ENCODE peak calls at places on chromosomes 2 and 18, in ten cellular contexts. R is GM13977, N is SK-N-SH, P is left ventricle myocardium inferior, I is psoas muscle, T is glutamatergic neuron, G is HepG2, B is AG10803, Y is HFFc6, E is epithelial cell of esophagus. K is an unnamed sample.

GRCh38 chr2:226796012-226796839 is 3.4 kb downstream of the IRS1 start:
- DNase-seq in R (no peak), N (no peak), P (peak), I (peak), T (peak), G (no peak), B (peak), Y (no peak), E (peak), K (no peak)

GRCh38 chr18:54506516-54507261 is 84.4 kb upstream of the DYNAP start:
- DNase-seq in R (no peak), N (no peak), P (no peak), I (no peak), T (no peak), G (no peak), B (no peak), Y (no peak), E (no peak), K (no peak)

GRCh38 chr2:57936216-57936615 is 110.4 kb upstream of the VRK2 start:
- DNase-seq in R (no peak), N (no peak), P (no peak), I (no peak), T (no peak), G (no peak), B (peak), Y (peak), E (peak), K (no peak)

GRCh38 chr2:150587547-150588209 is 100.2 kb upstream of the RND3 start:
- DNase-seq in R (no peak), N (no peak), P (no peak), I (no peak), T (no peak), G (no peak), B (peak), Y (peak), E (no peak), K (no peak)

GRCh38 chr2:86235196-86235980 is 36.1 kb downstream of the MRPL35 start:
- DNase-seq in R (no peak), N (no peak), P (no peak), I (no peak), T (no peak), G (peak), B (no peak), Y (no peak), E (no peak), K (no peak)

GRCh38 chr2:191690327-191690726 is 12.4 kb downstream of the NABP1 start:
- DNase-seq in R (no peak), N (no peak), P (no peak), I (no peak), T (no peak), G (no peak), B (no peak), Y (no peak), E (no peak), K (no peak)

GRCh38 chr2:15506231-15506819 is 54.8 kb downstream of the NBAS start:
- DNase-seq in R (no peak), N (no peak), P (no peak), I (no peak), T (no peak), G (no peak), B (peak), Y (no peak), E (no peak), K (no peak)

GRCh38 chr2:164178835-164179470 is 442.3 kb downstream of the GRB14 start:
- DNase-seq in R (no peak), N (no peak), P (no peak), I (no peak), T (no peak), G (no peak), B (peak), Y (no peak), E (peak), K (no peak)

GRCh38 chr18:48308027-48308635 is 101.1 kb downstream of the ZBTB7C start:
- DNase-seq in R (no peak), N (no peak), P (no peak), I (no peak), T (no peak), G (no peak), B (no peak), Y (no peak), E (peak), K (no peak)

GRCh38 chr2:30225131-30225762 is 6.1 kb upstream of the LBH start:
- DNase-seq in R (peak), N (no peak), P (no peak), I (no peak), T (no peak), G (no peak), B (peak), Y (peak), E (no peak), K (no peak)

GRCh38 chr2:68125821-68126220 is 31.9 kb upstream of the PNO1 start:
- DNase-seq in R (no peak), N (no peak), P (no peak), I (no peak), T (no peak), G (no peak), B (peak), Y (no peak), E (no peak), K (no peak)

GRCh38 chr18:59570101-59570875 is 126.9 kb downstream of the CCBE1 start:
- DNase-seq in R (no peak), N (no peak), P (no peak), I (no peak), T (peak), G (no peak), B (no peak), Y (no peak), E (no peak), K (no peak)

GRCh38 chr2:64204006-64204632 is 59.9 kb upstream of the PELI1 start:
- DNase-seq in R (peak), N (no peak), P (peak), I (no peak), T (no peak), G (no peak), B (peak), Y (peak), E (peak), K (peak)

GRCh38 chr2:203376173-203376572 is 48.0 kb downstream of the ABI2 start:
- DNase-seq in R (no peak), N (no peak), P (no peak), I (no peak), T (no peak), G (no peak), B (no peak), Y (no peak), E (no peak), K (no peak)

GRCh38 chr2:105746177-105747080 is 1.7 kb downstream of the NCK2 start:
- DNase-seq in R (peak), N (peak), P (peak), I (no peak), T (peak), G (peak), B (no peak), Y (no peak), E (peak), K (peak)

GRCh38 chr2:189799531-189799930 is 15.3 kb downstream of the PMS1 start:
- DNase-seq in R (no peak), N (no peak), P (no peak), I (no peak), T (no peak), G (no peak), B (peak), Y (peak), E (peak), K (no peak)

GRCh38 chr18:47184419-47185050 is 8.4 kb upstream of the IER3IP1 start:
- DNase-seq in R (no peak), N (no peak), P (no peak), I (no peak), T (no peak), G (peak), B (peak), Y (peak), E (peak), K (no peak)

GRCh38 chr2:191611614-191612013 is 66.3 kb upstream of the NABP1 start:
- DNase-seq in R (peak), N (no peak), P (no peak), I (no peak), T (no peak), G (no peak), B (no peak), Y (no peak), E (no peak), K (peak)

GRCh38 chr2:162293122-162293781 is 25.2 kb downstream of the IFIH1 start:
- DNase-seq in R (no peak), N (no peak), P (no peak), I (no peak), T (no peak), G (no peak), B (peak), Y (no peak), E (peak), K (no peak)

GRCh38 chr2:2720351-2720750 is 389.3 kb upstream of the MYT1L start:
- DNase-seq in R (no peak), N (no peak), P (no peak), I (no peak), T (no peak), G (no peak), B (no peak), Y (no peak), E (no peak), K (no peak)

GRCh38 chr2:89767581-89768435 is 1076.3 kb downstream of the RPIA start:
- DNase-seq in R (no peak), N (peak), P (peak), I (peak), T (no peak), G (no peak), B (no peak), Y (no peak), E (no peak), K (no peak)

GRCh38 chr2:45945182-45945779 is 293.8 kb downstream of the PRKCE start:
- DNase-seq in R (no peak), N (no peak), P (no peak), I (no peak), T (no peak), G (no peak), B (no peak), Y (no peak), E (no peak), K (no peak)

GRCh38 chr2:45946023-45946422 is 294.5 kb downstream of the PRKCE start:
- DNase-seq in R (no peak), N (no peak), P (no peak), I (no peak), T (no peak), G (no peak), B (peak), Y (peak), E (peak), K (no peak)

GRCh38 chr2:45944075-45944474 is 292.6 kb downstream of the PRKCE start:
- DNase-seq in R (no peak), N (no peak), P (no peak), I (no peak), T (no peak), G (no peak), B (peak), Y (peak), E (peak), K (no peak)

GRCh38 chr2:45941758-45942738 is 290.6 kb downstream of the PRKCE start:
- DNase-seq in R (no peak), N (no peak), P (no peak), I (no peak), T (no peak), G (no peak), B (peak), Y (no peak), E (no peak), K (no peak)

DNA sequence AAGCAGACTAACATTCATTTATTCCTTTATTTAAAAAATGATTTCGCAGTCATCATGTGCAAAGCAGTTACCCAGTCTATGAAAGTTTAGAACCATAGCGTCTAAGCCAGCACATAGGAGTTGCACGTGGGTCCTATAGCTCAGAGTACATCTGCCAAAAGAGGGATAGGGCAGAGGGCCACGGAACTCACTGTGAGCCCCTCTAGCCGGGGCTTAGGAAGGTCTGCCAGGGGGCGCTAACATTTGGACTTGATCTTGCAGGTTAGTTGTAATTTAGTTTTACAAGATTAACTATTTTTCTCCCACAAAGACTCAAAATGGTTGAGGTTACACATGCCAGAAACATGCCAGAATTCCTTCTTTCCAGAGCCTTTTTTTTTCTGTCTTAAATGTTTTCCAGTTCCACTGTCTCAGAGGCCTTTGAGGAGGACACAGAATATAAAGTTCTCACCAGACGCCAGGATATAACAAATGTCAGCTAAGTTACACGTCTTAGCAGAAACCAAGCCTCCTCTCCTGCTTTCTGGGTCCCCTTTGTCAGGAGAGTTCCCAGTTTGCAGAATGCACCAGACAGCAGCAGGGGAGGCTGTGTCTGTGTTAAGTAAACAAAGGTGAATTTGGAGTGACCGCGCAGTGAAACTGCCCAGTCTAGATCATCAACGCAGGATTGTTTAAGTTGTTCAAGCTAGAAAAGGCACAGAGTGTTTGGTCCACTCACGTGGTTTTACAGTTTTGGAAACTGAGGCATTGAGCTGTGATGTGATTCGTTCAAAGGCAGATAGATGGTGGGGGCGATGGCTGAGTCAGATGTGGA is 292.0 kb downstream of the PRKCE start:
- DNase-seq in R (no peak), N (no peak), P (no peak), I (no peak), T (no peak), G (no peak), B (peak), Y (no peak), E (no peak), K (no peak)
- TF ChIP-seq CTCF in R (no peak), N (peak), P (no peak), I (no peak), T (no peak), G (no peak), B (peak), Y (peak), E (no peak), K (no peak)

DNA sequence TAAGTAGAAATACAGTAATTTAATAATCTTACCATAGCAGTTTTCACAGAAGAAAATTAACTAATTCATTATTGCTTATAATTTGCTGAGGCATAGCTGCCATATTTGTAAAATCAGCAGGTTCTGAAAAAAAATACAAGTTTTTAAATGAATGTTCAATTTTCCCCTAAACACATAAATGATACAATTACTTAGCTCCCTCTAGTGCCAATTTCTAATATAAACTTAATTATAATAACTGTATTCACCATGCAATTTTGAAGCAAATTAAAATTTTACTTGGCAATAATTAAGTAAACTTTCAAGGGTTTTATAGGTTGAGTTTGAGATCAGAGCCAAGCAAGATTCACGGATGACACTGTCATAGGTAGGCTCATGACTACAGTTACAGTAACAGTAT is 1321.6 kb upstream of the ACVR2A start:
- DNase-seq in R (no peak), N (no peak), P (no peak), I (no peak), T (no peak), G (no peak), B (peak), Y (no peak), E (peak), K (no peak)
- TF ChIP-seq CTCF in R (no peak), N (peak), P (peak), I (no peak), T (peak), G (no peak), B (peak), Y (peak), E (peak), K (no peak)

GRCh38 chr2:223096571-223096970 is 44.6 kb downstream of the KCNE4 start:
- DNase-seq in R (no peak), N (no peak), P (no peak), I (no peak), T (no peak), G (no peak), B (no peak), Y (no peak), E (no peak), K (no peak)
- TF ChIP-seq CTCF in R (no peak), N (no peak), P (no peak), I (no peak), T (no peak), G (no peak), B (no peak), Y (no peak), E (no peak), K (no peak)

GRCh38 chr18:79429381-79429780 is 33.7 kb downstream of the NFATC1 start:
- DNase-seq in R (no peak), N (no peak), P (no peak), I (no peak), T (no peak), G (no peak), B (no peak), Y (no peak), E (no peak), K (no peak)

GRCh38 chr18:79433431-79433830 is 37.7 kb downstream of the NFATC1 start:
- DNase-seq in R (no peak), N (no peak), P (no peak), I (no peak), T (no peak), G (no peak), B (no peak), Y (no peak), E (no peak), K (no peak)

GRCh38 chr18:79429785-79430281 is 34.1 kb downstream of the NFATC1 start:
- DNase-seq in R (no peak), N (no peak), P (no peak), I (no peak), T (no peak), G (no peak), B (no peak), Y (no peak), E (no peak), K (no peak)

GRCh38 chr18:79434611-79435010 is 38.9 kb downstream of the NFATC1 start:
- DNase-seq in R (no peak), N (no peak), P (no peak), I (no peak), T (no peak), G (no peak), B (no peak), Y (no peak), E (no peak), K (no peak)

DNA sequence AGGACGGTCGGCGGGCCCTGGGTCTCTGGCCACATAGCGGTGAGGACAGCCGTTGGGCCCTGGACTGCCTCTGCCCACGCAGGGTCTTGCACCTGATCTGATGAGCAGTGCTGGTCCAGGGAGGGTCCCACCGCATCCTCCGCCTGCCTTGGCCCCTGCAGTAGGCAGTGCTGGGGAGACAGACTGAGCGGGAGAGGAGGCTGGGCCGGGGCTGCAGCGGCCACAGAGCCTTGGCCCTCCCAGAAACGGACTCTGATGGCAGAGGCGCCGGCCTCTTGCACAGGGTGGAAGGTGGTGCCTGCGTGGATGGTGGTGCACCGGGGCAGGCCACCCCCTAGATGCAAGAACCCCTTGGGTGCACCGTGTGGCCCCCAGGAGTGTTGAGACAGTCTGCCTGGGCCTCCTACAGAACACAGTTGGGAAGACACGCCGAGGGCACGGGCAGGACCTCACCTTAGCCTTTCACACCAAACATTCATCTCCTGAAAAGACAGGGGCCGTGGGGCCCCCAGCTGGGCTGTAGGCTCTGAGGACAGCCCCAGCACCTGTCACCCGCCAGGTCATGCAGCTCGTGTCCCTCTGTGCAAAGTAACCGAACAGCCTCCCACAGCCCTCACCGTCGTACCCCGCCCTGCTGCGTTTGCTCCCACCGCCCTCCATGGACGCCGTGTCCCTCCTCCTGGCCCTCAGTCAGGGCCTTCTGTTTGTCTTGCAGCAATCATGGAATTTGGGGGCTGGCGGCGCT is 36.8 kb downstream of the NFATC1 start:
- DNase-seq in R (no peak), N (no peak), P (no peak), I (no peak), T (no peak), G (no peak), B (no peak), Y (no peak), E (no peak), K (no peak)
- TF ChIP-seq CTCF in R (no peak), N (no peak), P (no peak), I (no peak), T (no peak), G (no peak), B (no peak), Y (no peak), E (no peak), K (no peak)

GRCh38 chr18:74564012-74564411 is 29.7 kb downstream of the CNDP1 start:
- DNase-seq in R (no peak), N (no peak), P (no peak), I (no peak), T (no peak), G (no peak), B (no peak), Y (no peak), E (no peak), K (no peak)

GRCh38 chr18:74569401-74569800 is 28.3 kb upstream of the ZNF407 start:
- DNase-seq in R (no peak), N (no peak), P (no peak), I (no peak), T (no peak), G (no peak), B (no peak), Y (no peak), E (no peak), K (no peak)

GRCh38 chr18:74571895-74572680 is 25.6 kb upstream of the ZNF407 start:
- DNase-seq in R (no peak), N (no peak), P (peak), I (no peak), T (no peak), G (no peak), B (no peak), Y (no peak), E (no peak), K (no peak)

GRCh38 chr18:74570266-74570665 is 27.4 kb upstream of the ZNF407 start:
- DNase-seq in R (no peak), N (no peak), P (no peak), I (no peak), T (no peak), G (no peak), B (no peak), Y (no peak), E (no peak), K (no peak)

GRCh38 chr18:74567805-74568204 is 29.9 kb upstream of the ZNF407 start:
- DNase-seq in R (no peak), N (no peak), P (no peak), I (no peak), T (no peak), G (no peak), B (no peak), Y (no peak), E (no peak), K (no peak)
- TF ChIP-seq CTCF in R (no peak), N (no peak), P (no peak), I (no peak), T (no peak), G (peak), B (no peak), Y (no peak), E (no peak), K (peak)

GRCh38 chr2:241190291-241190981 is 2.0 kb downstream of the ANO7 start:
- DNase-seq in R (no peak), N (peak), P (no peak), I (no peak), T (no peak), G (peak), B (no peak), Y (no peak), E (no peak), K (no peak)

GRCh38 chr2:241193276-241193675 is 4.8 kb downstream of the ANO7 start:
- DNase-seq in R (no peak), N (no peak), P (no peak), I (no peak), T (no peak), G (no peak), B (no peak), Y (no peak), E (no peak), K (no peak)

GRCh38 chr2:241189093-241189855 is 797 bp downstream of the ANO7 start:
- DNase-seq in R (no peak), N (no peak), P (no peak), I (no peak), T (no peak), G (no peak), B (no peak), Y (no peak), E (no peak), K (no peak)

GRCh38 chr2:241189856-241190201 is 1.4 kb downstream of the ANO7 start:
- DNase-seq in R (no peak), N (no peak), P (no peak), I (no peak), T (no peak), G (no peak), B (no peak), Y (no peak), E (no peak), K (no peak)

GRCh38 chr2:241191101-241191500 is 2.6 kb downstream of the ANO7 start:
- DNase-seq in R (no peak), N (no peak), P (no peak), I (no peak), T (no peak), G (no peak), B (no peak), Y (no peak), E (no peak), K (no peak)
- TF ChIP-seq CTCF in R (no peak), N (no peak), P (no peak), I (no peak), T (no peak), G (no peak), B (no peak), Y (no peak), E (no peak), K (no peak)

GRCh38 chr18:75249192-75249551 is 38.6 kb downstream of the TSHZ1 start:
- DNase-seq in R (no peak), N (no peak), P (no peak), I (no peak), T (no peak), G (no peak), B (no peak), Y (no peak), E (no peak), K (no peak)
- TF ChIP-seq CTCF in R (no peak), N (no peak), P (no peak), I (no peak), T (no peak), G (no peak), B (no peak), Y (no peak), E (no peak), K (no peak)

K was measured in GM12864.